ENCODE peak calls at places on chromosomes 12 and 14, in four cellular contexts. A, H, O and I are unnamed samples.

GRCh38 chr12:107322063-107322462 is 228.7 kb upstream of the CRY1 start:
- DNase-seq in A (no peak), H (no peak), O (no peak), I (no peak)

GRCh38 chr12:132419612-132420237 is 70.2 kb upstream of the FBRSL1 start:
- DNase-seq in A (no peak), H (no peak), O (no peak), I (no peak)

GRCh38 chr14:91780452-91780851 is 48.6 kb upstream of the CATSPERB start:
- DNase-seq in H (no peak), O (no peak), A (no peak), I (no peak)

GRCh38 chr12:14280921-14281320 is 84.6 kb upstream of the ATF7IP start:
- DNase-seq in O (no peak), A (no peak), H (no peak), I (no peak)

GRCh38 chr14:51236314-51236713 is 3.7 kb upstream of the TMX1 start:
- DNase-seq in A (no peak), O (peak; percentile 29), H (no peak), I (peak; percentile 47)

GRCh38 chr12:113091506-113091905 is 35.0 kb downstream of the DTX1 start:
- DNase-seq in A (no peak), H (no peak), O (no peak), I (no peak)

GRCh38 chr14:37865719-37866549 is 270.5 kb downstream of the TTC6 start:
- DNase-seq in H (no peak), A (no peak), O (no peak), I (no peak)

GRCh38 chr12:104347374-104348075 is 44.0 kb downstream of the EID3 start:
- DNase-seq in A (peak; percentile 17), H (no peak), O (no peak), I (peak; percentile 54)

GRCh38 chr12:109189291-109189690 is 72.9 kb downstream of the ACACB start:
- DNase-seq in O (peak; percentile 51), A (no peak), H (no peak), I (no peak)

GRCh38 chr12:104738371-104738710 is 219.7 kb downstream of the SLC41A2 start:
- DNase-seq in H (no peak), A (no peak), O (no peak), I (no peak)

GRCh38 chr14:20757963-20758362 is 10.2 kb upstream of the EDDM3B start:
- DNase-seq in H (peak; percentile 63), O (peak; percentile 51), A (peak; percentile 44), I (no peak)

GRCh38 chr12:53569174-53569557 is 57.0 kb downstream of the ATF7 start:
- DNase-seq in H (no peak), A (no peak), O (peak; percentile 27), I (peak; percentile 80)

GRCh38 chr14:79009286-79009685 is 839.1 kb downstream of the NRXN3 start:
- DNase-seq in O (no peak), A (no peak), H (no peak), I (no peak)

DNA sequence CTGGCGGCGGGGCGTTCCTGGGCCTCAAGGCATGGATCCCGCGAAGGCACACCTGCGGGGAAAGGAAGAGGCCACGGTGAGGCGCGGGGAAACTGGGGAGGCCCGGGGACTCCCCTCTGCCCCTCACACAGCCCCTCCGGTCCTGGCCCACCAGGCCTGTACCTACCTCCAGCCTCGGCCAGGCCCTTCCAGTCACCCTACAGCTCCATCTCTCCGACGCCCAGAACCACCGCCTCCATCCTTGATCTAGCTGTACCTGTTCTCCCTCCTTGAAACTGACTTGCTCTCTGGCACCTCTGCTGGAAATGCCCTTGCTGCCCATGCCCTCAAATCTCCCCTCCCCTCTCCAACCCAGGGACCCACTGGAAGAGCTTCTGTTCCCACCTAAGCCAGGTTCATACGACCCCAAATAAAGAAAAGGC is 1.7 kb downstream of the ANKRD9 start:
- DNase-seq in A (peak; percentile 43), H (no peak), O (no peak), I (no peak)
- H2AK5ac ChIP-seq in A (no peak overlapping the region), H (no peak overlapping the region), O (no peak overlapping the region), I (no peak overlapping the region)

GRCh38 chr12:25686351-25686750 is 133.3 kb upstream of the LMNTD1 start:
- DNase-seq in A (no peak), H (no peak), O (no peak), I (no peak)
- H3K18ac ChIP-seq in A (no peak overlapping the region), H (no peak overlapping the region), O (no peak overlapping the region), I (no peak overlapping the region)

GRCh38 chr12:71107976-71108749 is 49.6 kb downstream of the TSPAN8 start:
- DNase-seq in O (no peak), A (no peak), H (no peak), I (no peak)
- H4K5ac ChIP-seq in O (no peak overlapping the region), A (no peak overlapping the region), H (no peak overlapping the region), I (no peak overlapping the region)

GRCh38 chr12:57006809-57007475 is 596 bp upstream of the ZBTB39 start:
- DNase-seq in O (no peak), H (no peak), A (no peak), I (no peak)
- H2AK5ac ChIP-seq in O (no peak overlapping the region), H (no peak overlapping the region), A (no peak overlapping the region), I (peak overlapping the region; percentile 90)

GRCh38 chr12:126950266-126950665 is 1316.7 kb upstream of the TMEM132C start:
- DNase-seq in A (no peak), H (no peak), O (no peak), I (no peak)
- H3K18ac ChIP-seq in A (no peak overlapping the region), H (no peak overlapping the region), O (no peak overlapping the region), I (no peak overlapping the region)

GRCh38 chr12:5189173-5189572 is 145.5 kb downstream of the KCNA5 start:
- DNase-seq in O (no peak), H (no peak), A (no peak), I (no peak)

GRCh38 chr12:5191803-5192538 is 148.3 kb downstream of the KCNA5 start:
- DNase-seq in A (no peak), O (no peak), H (no peak), I (no peak)

GRCh38 chr12:5192727-5193126 is 149.0 kb downstream of the KCNA5 start:
- DNase-seq in H (no peak), A (no peak), O (no peak), I (no peak)

GRCh38 chr12:5197127-5197526 is 153.4 kb downstream of the KCNA5 start:
- DNase-seq in H (no peak), A (no peak), O (no peak), I (peak; percentile 53)

GRCh38 chr12:5193569-5193968 is 149.9 kb downstream of the KCNA5 start:
- DNase-seq in H (no peak), O (no peak), A (no peak), I (no peak)
- H4K5ac ChIP-seq in H (no peak overlapping the region), O (no peak overlapping the region), A (no peak overlapping the region), I (no peak overlapping the region)

DNA sequence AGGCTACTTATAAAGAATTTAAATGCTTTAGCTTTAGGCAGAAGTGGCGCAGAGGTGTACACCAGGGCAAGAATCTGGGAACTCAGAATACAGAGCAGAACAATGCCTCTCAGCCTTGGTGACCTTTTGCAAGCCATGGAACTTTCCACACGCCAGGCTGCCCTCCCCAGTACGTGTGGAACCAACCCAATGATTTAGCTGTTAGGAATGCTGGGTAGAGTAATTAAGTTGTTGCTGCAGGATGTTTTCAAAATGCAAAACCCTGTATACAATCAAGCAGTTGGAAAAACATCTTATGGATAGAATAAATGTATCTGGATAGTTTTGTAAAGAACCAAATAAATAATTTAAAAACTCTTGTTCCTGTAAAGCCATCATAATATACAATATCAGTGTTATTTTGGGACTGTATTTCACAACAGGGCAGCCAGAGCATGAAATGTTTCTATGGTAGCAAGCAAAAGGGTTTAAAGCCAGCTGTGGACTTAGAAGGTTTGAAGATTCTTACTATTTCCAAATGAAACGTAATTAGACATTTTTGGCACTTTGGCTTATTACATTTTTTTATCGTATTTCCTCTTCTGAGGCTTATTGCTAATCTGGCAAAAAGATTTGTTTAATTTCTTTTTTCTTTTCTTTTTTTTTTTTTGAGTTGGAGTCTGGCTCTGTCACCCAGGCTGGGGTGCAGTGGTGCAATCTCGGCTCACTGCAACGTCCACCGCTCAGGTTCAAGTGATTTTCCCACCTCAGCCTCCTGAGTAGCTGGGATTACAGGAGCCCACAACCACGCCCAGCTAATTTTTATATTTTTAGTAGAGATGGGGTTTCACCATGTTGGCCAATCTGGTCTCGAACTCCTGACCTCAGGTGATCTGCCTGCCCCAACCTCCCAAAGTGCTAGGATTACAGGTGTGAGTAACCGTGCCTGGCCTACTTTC is 19.6 kb downstream of the PPP1R36 start:
- DNase-seq in A (no peak), H (no peak), O (peak; percentile 84), I (peak; percentile 61)
- H2AK5ac ChIP-seq in A (no peak overlapping the region), H (no peak overlapping the region), O (no peak overlapping the region), I (peak overlapping the region; percentile 58)

GRCh38 chr14:69528930-69529329 is 44.4 kb downstream of the PLEKHD1 start:
- DNase-seq in H (no peak), O (no peak), A (no peak), I (no peak)
- H3K18ac ChIP-seq in H (no peak overlapping the region), O (no peak overlapping the region), A (no peak overlapping the region), I (no peak overlapping the region)